ENCODE peak calls at places on chromosomes 7 and 10, in five cellular contexts. H, G, U, K and V are unnamed samples.

GRCh38 chr7:35035511-35035921 is 1.8 kb downstream of the DPY19L1 start:
- DNase-seq in H (peak), G (peak), U (no peak), K (no peak), V (no peak)

GRCh38 chr7:42587826-42588225 is 324.0 kb downstream of the C7orf25 start:
- DNase-seq in H (no peak), G (no peak), U (no peak), K (no peak), V (no peak)

GRCh38 chr10:59895629-59896116 is 10.7 kb downstream of the CCDC6 start:
- DNase-seq in H (peak), G (no peak), U (peak), K (no peak), V (no peak)

GRCh38 chr7:68309806-68310205 is 1288.5 kb upstream of the AUTS2 start:
- DNase-seq in H (no peak), G (no peak), U (no peak), K (no peak), V (no peak)

GRCh38 chr10:26318672-26319071 is 102.1 kb downstream of the GAD2 start:
- DNase-seq in H (peak), G (no peak), U (no peak), K (no peak), V (no peak)

GRCh38 chr7:158829342-158830210 is at the start of gene ESYT2:
- DNase-seq in H (peak), G (peak), U (peak), K (peak), V (peak)

GRCh38 chr7:12690041-12690878 is 2.8 kb downstream of the ARL4A start:
- DNase-seq in H (no peak), G (no peak), U (no peak), K (no peak), V (no peak)

GRCh38 chr10:63072951-63073350 is 60.2 kb upstream of the NRBF2 start:
- DNase-seq in H (no peak), G (no peak), U (no peak), K (no peak), V (no peak)

GRCh38 chr7:151702961-151703360 is 174.0 kb downstream of the PRKAG2 start:
- DNase-seq in H (no peak), G (no peak), U (no peak), K (peak), V (no peak)

GRCh38 chr10:50390302-50390701 is 139.0 kb upstream of the ASAH2 start:
- DNase-seq in H (no peak), G (no peak), U (no peak), K (no peak), V (no peak)

GRCh38 chr10:116961305-116962251 is 43.4 kb downstream of the SHTN1 start:
- DNase-seq in H (no peak), G (no peak), U (no peak), K (no peak), V (no peak)

GRCh38 chr10:31926765-31927596 is 1.6 kb downstream of the ARHGAP12 start:
- DNase-seq in H (peak), G (no peak), U (no peak), K (no peak), V (no peak)

GRCh38 chr7:131249003-131249402 is 78.7 kb upstream of the MKLN1 start:
- DNase-seq in H (peak), G (peak), U (peak), K (peak), V (peak)

GRCh38 chr10:34576789-34577188 is 238.3 kb downstream of the PARD3 start:
- DNase-seq in H (no peak), G (peak), U (no peak), K (no peak), V (no peak)

GRCh38 chr10:14039968-14040668 is 290.6 kb downstream of the FRMD4A start:
- DNase-seq in H (no peak), G (peak), U (no peak), K (no peak), V (peak)

GRCh38 chr10:75542902-75543301 is 111.5 kb downstream of the LRMDA start:
- DNase-seq in H (peak), G (peak), U (no peak), K (no peak), V (peak)

GRCh38 chr10:73894245-73894971 is 16.5 kb upstream of the PLAU start:
- DNase-seq in H (no peak), G (peak), U (no peak), K (no peak), V (no peak)

GRCh38 chr10:88883443-88883799 is 3.4 kb downstream of the STAMBPL1 start:
- DNase-seq in H (no peak), G (no peak), U (no peak), K (no peak), V (no peak)

GRCh38 chr10:43404675-43405221 is 4.2 kb downstream of the HNRNPF start:
- DNase-seq in H (no peak), G (no peak), U (no peak), K (no peak), V (no peak)

GRCh38 chr7:130611206-130611605 is 57.3 kb downstream of the COPG2 start:
- DNase-seq in H (no peak), G (no peak), U (no peak), K (no peak), V (no peak)

GRCh38 chr10:22417736-22418268 is 72.5 kb downstream of the SPAG6 start:
- DNase-seq in H (no peak), G (no peak), U (no peak), K (no peak), V (no peak)

GRCh38 chr7:158238616-158239289 is 348.9 kb downstream of the PTPRN2 start:
- DNase-seq in H (no peak), G (no peak), U (no peak), K (no peak), V (no peak)

GRCh38 chr7:128963327-128963757 is 25.6 kb downstream of the IRF5 start:
- DNase-seq in H (no peak), G (peak), U (no peak), K (no peak), V (peak)

GRCh38 chr10:99395750-99396445 is 34.5 kb downstream of the GOT1 start:
- DNase-seq in H (peak), G (peak), U (no peak), K (no peak), V (peak)

GRCh38 chr10:127013696-127014095 is 108.5 kb downstream of the DOCK1 start:
- DNase-seq in H (no peak), G (no peak), U (no peak), K (no peak), V (no peak)

GRCh38 chr10:130301026-130301892 is 165.1 kb downstream of the GLRX3 start:
- DNase-seq in H (no peak), G (peak), U (peak), K (peak), V (no peak)

GRCh38 chr10:132452651-132453469 is 55.9 kb downstream of the PWWP2B start:
- DNase-seq in H (peak), G (peak), U (peak), K (peak), V (no peak)

GRCh38 chr7:28575241-28575643 is 162.9 kb downstream of the CREB5 start:
- DNase-seq in H (no peak), G (peak), U (no peak), K (no peak), V (no peak)

GRCh38 chr7:134691820-134692705 is 45.4 kb downstream of the BPGM start:
- DNase-seq in H (peak), G (peak), U (no peak), K (no peak), V (peak)

GRCh38 chr10:48605786-48606529 is 1.1 kb upstream of the ARHGAP22 start:
- DNase-seq in H (no peak), G (peak), U (peak), K (no peak), V (no peak)

GRCh38 chr7:101128040-101128834 is 1.3 kb downstream of the SERPINE1 start:
- DNase-seq in H (no peak), G (no peak), U (no peak), K (no peak), V (no peak)

GRCh38 chr10:132548106-132548823 is 10.7 kb downstream of the INPP5A start:
- DNase-seq in H (no peak), G (no peak), U (no peak), K (no peak), V (no peak)

GRCh38 chr10:30456262-30456661 is 22.3 kb downstream of the MAP3K8 start:
- DNase-seq in H (no peak), G (no peak), U (no peak), K (peak), V (no peak)

GRCh38 chr10:624605-625334 is 64.7 kb downstream of the DIP2C start:
- DNase-seq in H (peak), G (peak), U (peak), K (peak), V (peak)

GRCh38 chr10:98361131-98361633 is 53.8 kb downstream of the PYROXD2 start:
- DNase-seq in H (peak), G (peak), U (peak), K (peak), V (peak)

GRCh38 chr7:127504715-127505114 is 80.7 kb downstream of the GCC1 start:
- DNase-seq in H (peak), G (peak), U (no peak), K (peak), V (no peak)

GRCh38 chr7:7157177-7157886 is 25.0 kb upstream of the C1GALT1 start:
- DNase-seq in H (no peak), G (peak), U (no peak), K (no peak), V (peak)

GRCh38 chr7:24701232-24701898 is 55.9 kb downstream of the GSDME start:
- DNase-seq in H (peak), G (peak), U (no peak), K (no peak), V (peak)

GRCh38 chr7:123343611-123344010 is 143.8 kb upstream of the SLC13A1 start:
- DNase-seq in H (no peak), G (no peak), U (no peak), K (no peak), V (no peak)

GRCh38 chr7:37675739-37676138 is 7.8 kb upstream of the GPR141 start:
- DNase-seq in H (no peak), G (no peak), U (no peak), K (no peak), V (no peak)

GRCh38 chr7:37669818-37670217 is 13.7 kb upstream of the GPR141 start:
- DNase-seq in H (no peak), G (no peak), U (no peak), K (no peak), V (no peak)

GRCh38 chr7:37671871-37672270 is 11.7 kb upstream of the GPR141 start:
- DNase-seq in H (no peak), G (no peak), U (no peak), K (no peak), V (no peak)

GRCh38 chr7:37674534-37674933 is 9.0 kb upstream of the GPR141 start:
- DNase-seq in H (no peak), G (no peak), U (no peak), K (no peak), V (no peak)

GRCh38 chr7:37673523-37673922 is 10.0 kb upstream of the GPR141 start:
- DNase-seq in H (no peak), G (no peak), U (no peak), K (no peak), V (no peak)
- TF ChIP-seq CTCF in H (no peak), G (no peak), U (no peak), K (no peak), V (no peak)

GRCh38 chr7:44085549-44085948 is 3.2 kb upstream of the POLM start:
- DNase-seq in H (no peak), G (no peak), U (no peak), K (peak), V (no peak)
- TF ChIP-seq CTCF in H (no peak), G (peak), U (no peak), K (no peak), V (peak)

DNA sequence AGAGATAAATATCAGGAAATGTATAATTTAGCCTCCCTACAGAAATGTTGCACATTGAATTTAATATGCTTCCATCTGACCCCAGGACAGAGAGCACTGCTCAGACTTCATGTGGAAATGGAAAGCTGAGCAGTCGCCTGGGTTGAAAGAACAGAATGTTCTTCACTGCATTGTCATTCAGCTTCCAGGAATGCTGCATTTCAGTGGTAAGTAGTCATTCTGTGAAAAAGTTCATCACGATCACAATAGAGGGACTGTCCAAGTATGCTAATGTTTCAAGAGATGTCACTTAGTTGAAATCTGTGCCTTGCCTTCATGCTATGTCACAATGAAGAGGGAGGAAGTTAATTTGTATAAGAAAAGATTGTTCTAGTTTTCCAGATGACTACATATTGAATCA is 147.3 kb downstream of the NRCAM start:
- DNase-seq in H (no peak), G (peak), U (no peak), K (no peak), V (no peak)
- TF ChIP-seq CTCF in H (no peak), G (no peak), U (no peak), K (no peak), V (no peak)

DNA sequence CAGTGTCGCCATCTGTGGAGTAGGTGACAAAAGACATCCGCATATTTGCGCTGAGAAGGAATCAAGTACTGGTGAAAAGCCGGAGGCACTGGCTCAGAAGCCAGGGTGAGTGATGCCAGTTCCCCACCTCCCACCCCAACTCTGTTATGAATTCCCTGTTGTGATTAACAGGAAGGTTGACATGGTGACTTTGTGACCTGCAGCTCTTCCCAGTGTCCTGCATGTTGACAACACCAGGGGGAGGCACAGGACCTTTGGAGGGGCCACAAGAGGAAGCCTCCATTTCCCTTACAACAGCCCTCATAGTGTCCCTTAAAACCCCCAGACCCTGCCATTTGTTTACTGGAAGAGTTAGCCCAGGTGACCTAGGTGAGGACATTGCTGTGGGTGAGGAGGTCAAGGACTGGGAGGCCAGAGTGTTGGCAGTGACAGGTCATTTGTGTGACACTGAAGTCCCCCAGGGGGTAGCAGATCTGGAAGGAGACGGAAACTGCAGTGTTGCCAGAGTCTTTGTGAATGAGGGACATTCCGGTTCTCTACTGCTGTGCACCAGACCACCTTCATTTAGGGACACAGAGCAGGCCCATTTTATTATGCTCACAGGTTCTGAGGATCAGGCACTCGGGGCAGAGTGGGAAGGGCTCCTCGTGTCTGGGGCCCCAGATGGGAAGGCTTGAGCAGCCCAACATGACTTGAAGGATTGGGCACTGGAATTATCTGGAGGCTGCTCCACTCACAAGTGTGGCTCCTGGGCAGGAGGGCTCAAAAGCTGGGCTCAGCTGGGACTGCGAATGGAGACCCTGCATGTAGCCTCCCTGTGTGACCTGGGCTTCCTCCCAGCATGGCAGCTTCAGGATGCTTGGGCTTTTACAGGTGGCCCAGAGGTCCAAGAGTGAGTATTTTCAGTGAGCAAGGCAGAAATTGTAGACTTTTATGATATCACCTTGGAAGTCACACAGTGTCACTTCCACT is 13.0 kb upstream of the ANTXRL start:
- DNase-seq in H (no peak), G (no peak), U (no peak), K (no peak), V (no peak)
- TF ChIP-seq CTCF in H (no peak), G (no peak), U (no peak), K (peak), V (no peak)

GRCh38 chr10:71221586-71222202 is 9.3 kb downstream of the UNC5B start:
- DNase-seq in H (no peak), G (peak), U (no peak), K (no peak), V (no peak)

GRCh38 chr10:71220689-71221540 is 8.5 kb downstream of the UNC5B start:
- DNase-seq in H (no peak), G (peak), U (no peak), K (no peak), V (no peak)

GRCh38 chr10:71219918-71220688 is 7.7 kb downstream of the UNC5B start:
- DNase-seq in H (no peak), G (no peak), U (no peak), K (no peak), V (no peak)

GRCh38 chr10:71223365-71224058 is 11.1 kb downstream of the UNC5B start:
- DNase-seq in H (no peak), G (no peak), U (no peak), K (no peak), V (no peak)

DNA sequence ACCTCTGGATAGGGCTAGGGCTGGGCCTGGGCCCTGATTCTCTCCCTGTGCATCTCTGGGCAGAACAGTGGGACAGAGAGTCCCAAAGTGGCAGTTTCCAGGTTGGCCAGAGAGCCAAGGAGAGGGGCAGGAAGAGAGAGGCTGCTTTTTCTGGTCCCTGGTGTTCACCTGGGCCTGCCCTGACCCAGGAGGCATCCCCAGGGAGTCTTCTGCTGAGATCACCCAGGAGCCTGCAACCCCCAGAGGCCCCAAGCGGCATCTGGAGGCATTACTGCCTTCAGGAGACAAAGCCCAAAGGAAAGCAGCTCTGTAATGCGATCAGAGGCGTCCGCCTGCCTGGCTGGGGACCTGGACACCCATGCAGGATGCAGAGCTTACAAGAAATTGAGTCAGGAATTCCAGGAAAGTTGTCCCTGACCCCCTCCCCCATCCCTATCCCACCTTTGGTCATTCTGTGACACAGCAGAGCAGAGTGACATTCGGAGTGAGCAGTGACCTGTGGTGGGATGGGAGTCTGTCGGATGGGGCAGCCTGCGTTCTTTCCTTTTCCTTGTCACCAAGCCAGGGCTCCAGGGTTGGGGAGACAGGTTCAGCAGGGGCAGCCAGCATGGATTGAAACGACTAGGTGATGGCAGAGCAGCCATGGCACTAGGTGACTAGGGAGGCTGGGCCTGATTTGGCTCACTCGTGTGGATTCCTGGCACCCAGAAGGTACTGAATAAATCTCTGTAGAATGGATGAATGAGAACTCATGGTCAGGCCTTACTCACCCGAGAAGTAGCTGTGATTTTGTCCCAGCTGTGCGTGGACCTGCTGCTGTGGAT is 10.4 kb downstream of the UNC5B start:
- DNase-seq in H (no peak), G (peak), U (no peak), K (no peak), V (no peak)
- TF ChIP-seq CTCF in H (peak), G (no peak), U (no peak), K (no peak), V (no peak)

GRCh38 chr10:5293691-5294550 is 70.8 kb upstream of the UCN3 start:
- DNase-seq in H (peak), G (peak), U (peak), K (peak), V (no peak)
- TF ChIP-seq CTCF in H (peak), G (peak), U (no peak), K (peak), V (peak)